ENCODE peak calls at places on chromosomes 1 and 21, in eight cellular contexts. P is endodermal cell, G is K562, R is heart left ventricle, K is cardiac muscle cell, W is ovary, F is HAP-1, O is PC-3. Q is an unnamed sample. For H3K36me3 and H3K4me1, the result is how much of the 10 kb centered on the place peaks cover.

GRCh38 chr1:192807221-192807967 is 1.4 kb upstream of the RGS2 start:
- DNase-seq in P (no peak), G (no peak), R (no peak), K (peak), W (no peak), F (no peak), O (peak), Q (no peak)

GRCh38 chr1:16042096-16042495 is 1.5 kb upstream of the CLCNKB start:
- DNase-seq in P (no peak), G (no peak), R (no peak), K (no peak), W (no peak), F (peak), O (no peak), Q (peak)

GRCh38 chr1:60621524-60621923 is 460.8 kb upstream of the NFIA start:
- DNase-seq in P (no peak), G (no peak), R (no peak), K (peak), W (no peak), F (no peak), O (no peak), Q (no peak)

GRCh38 chr1:57208903-57209302 is 215.0 kb downstream of the DAB1 start:
- DNase-seq in P (no peak), G (no peak), R (no peak), K (no peak), W (no peak), F (no peak), O (no peak), Q (no peak)

GRCh38 chr1:18681423-18681835 is 50.8 kb downstream of the PAX7 start:
- DNase-seq in P (no peak), G (peak), R (no peak), K (peak), W (no peak), F (peak), O (peak), Q (peak)

GRCh38 chr1:231748744-231749143 is 122.2 kb downstream of the DISC1 start:
- DNase-seq in P (no peak), G (no peak), R (no peak), K (peak), W (peak), F (no peak), O (peak), Q (no peak)

GRCh38 chr1:22969224-22969829 is 3.3 kb downstream of the LACTBL1 start:
- DNase-seq in P (peak), G (no peak), R (no peak), K (peak), W (no peak), F (no peak), O (peak), Q (no peak)

GRCh38 chr1:239898067-239898730 is 193.5 kb upstream of the FMN2 start:
- DNase-seq in P (peak), G (peak), R (peak), K (peak), W (peak), F (peak), O (peak), Q (peak)

GRCh38 chr1:155064109-155064812 is 721 bp downstream of the EFNA4 start:
- DNase-seq in P (peak), G (peak), R (no peak), K (no peak), W (peak), F (peak), O (no peak), Q (no peak)

GRCh38 chr1:170305777-170306299 is 160.1 kb downstream of the NTMT2 start:
- DNase-seq in P (no peak), G (no peak), R (no peak), K (no peak), W (no peak), F (no peak), O (no peak), Q (no peak)

GRCh38 chr1:90176530-90176929 is 181.6 kb downstream of the ZNF326 start:
- DNase-seq in P (no peak), G (no peak), R (no peak), K (peak), W (no peak), F (no peak), O (no peak), Q (no peak)

GRCh38 chr1:92486251-92487077 is at the start of gene GFI1:
- DNase-seq in P (peak), G (no peak), R (no peak), K (peak), W (no peak), F (peak), O (no peak), Q (peak)

GRCh38 chr21:45018131-45019075 is 56.0 kb upstream of the ADARB1 start:
- DNase-seq in P (no peak), G (no peak), R (peak), K (peak), W (peak), F (no peak), O (no peak), Q (no peak)

GRCh38 chr1:172180886-172181285 is 239.6 kb upstream of the C1orf105 start:
- DNase-seq in P (no peak), G (no peak), R (peak), K (peak), W (peak), F (no peak), O (no peak), Q (no peak)

GRCh38 chr1:40762144-40762923 is 21.3 kb upstream of the KCNQ4 start:
- DNase-seq in P (no peak), G (no peak), R (no peak), K (no peak), W (no peak), F (no peak), O (no peak), Q (no peak)

GRCh38 chr21:45179568-45180288 is 105.3 kb downstream of the ADARB1 start:
- DNase-seq in P (peak), G (no peak), R (no peak), K (no peak), W (no peak), F (no peak), O (no peak), Q (no peak)

GRCh38 chr1:213252026-213252425 is 201.0 kb downstream of the RPS6KC1 start:
- DNase-seq in P (no peak), G (no peak), R (no peak), K (no peak), W (no peak), F (peak), O (no peak), Q (no peak)

GRCh38 chr1:36737767-36738166 is 255.1 kb upstream of the CSF3R start:
- DNase-seq in P (peak), G (no peak), R (no peak), K (no peak), W (no peak), F (no peak), O (no peak), Q (no peak)

GRCh38 chr1:5571861-5572401 is 420.3 kb downstream of the NPHP4 start:
- DNase-seq in P (no peak), G (no peak), R (no peak), K (no peak), W (no peak), F (no peak), O (no peak), Q (no peak)

GRCh38 chr1:116273042-116273783 is 99.8 kb upstream of the ATP1A1 start:
- DNase-seq in P (no peak), G (no peak), R (peak), K (no peak), W (no peak), F (peak), O (no peak), Q (no peak)

GRCh38 chr1:27428316-27429028 is 36.0 kb downstream of the GPR3 start:
- DNase-seq in P (peak), G (peak), R (peak), K (peak), W (no peak), F (no peak), O (no peak), Q (no peak)

GRCh38 chr1:227891223-227891954 is 56.3 kb downstream of the WNT9A start:
- DNase-seq in P (peak), G (no peak), R (no peak), K (no peak), W (no peak), F (peak), O (peak), Q (no peak)

GRCh38 chr1:233897325-233898162 is 6.9 kb upstream of the SLC35F3 start:
- DNase-seq in P (no peak), G (no peak), R (no peak), K (no peak), W (no peak), F (no peak), O (peak), Q (no peak)

GRCh38 chr1:229001467-229001866 is 266.2 kb downstream of the RHOU start:
- DNase-seq in P (no peak), G (no peak), R (no peak), K (no peak), W (no peak), F (no peak), O (no peak), Q (no peak)

GRCh38 chr21:33261635-33262034 is 4.5 kb upstream of the IL10RB start:
- DNase-seq in P (no peak), G (no peak), R (no peak), K (peak), W (no peak), F (no peak), O (no peak), Q (no peak)

GRCh38 chr1:95653598-95653997 is 419.6 kb downstream of the RWDD3 start:
- DNase-seq in P (no peak), G (no peak), R (no peak), K (no peak), W (no peak), F (no peak), O (no peak), Q (no peak)

GRCh38 chr1:229093546-229094336 is 177.2 kb upstream of the RAB4A start:
- DNase-seq in P (peak), G (no peak), R (no peak), K (no peak), W (no peak), F (no peak), O (peak), Q (peak)

GRCh38 chr1:218397752-218398339 is 52.7 kb downstream of the TGFB2 start:
- DNase-seq in P (no peak), G (no peak), R (no peak), K (peak), W (no peak), F (no peak), O (peak), Q (peak)

GRCh38 chr1:181603735-181604410 is 120.6 kb downstream of the CACNA1E start:
- DNase-seq in P (no peak), G (no peak), R (no peak), K (no peak), W (no peak), F (no peak), O (no peak), Q (no peak)

GRCh38 chr1:68339505-68339904 is 107.2 kb upstream of the WLS start:
- DNase-seq in P (no peak), G (no peak), R (no peak), K (peak), W (no peak), F (no peak), O (peak), Q (no peak)

GRCh38 chr21:36548866-36549265 is 68.9 kb upstream of the CLDN14 start:
- DNase-seq in P (no peak), G (no peak), R (no peak), K (no peak), W (no peak), F (no peak), O (no peak), Q (no peak)

GRCh38 chr1:85200367-85200869 is 398 bp downstream of the SYDE2 start:
- DNase-seq in P (peak), G (peak), R (peak), K (no peak), W (peak), F (peak), O (no peak), Q (peak)

GRCh38 chr1:7444362-7444761 is 326.7 kb upstream of the VAMP3 start:
- DNase-seq in P (no peak), G (no peak), R (no peak), K (no peak), W (no peak), F (no peak), O (no peak), Q (no peak)

GRCh38 chr1:204587621-204588020 is 71.4 kb downstream of the MDM4 start:
- DNase-seq in P (no peak), G (no peak), R (no peak), K (no peak), W (no peak), F (no peak), O (no peak), Q (no peak)

GRCh38 chr1:88061106-88061829 is 622.8 kb upstream of the PKN2 start:
- DNase-seq in P (peak), G (peak), R (peak), K (peak), W (no peak), F (peak), O (peak), Q (peak)

GRCh38 chr1:230641900-230642262 is 400 bp upstream of the COG2 start:
- DNase-seq in P (no peak), G (no peak), R (peak), K (no peak), W (no peak), F (no peak), O (no peak), Q (no peak)

GRCh38 chr1:161133220-161133740 is 813 bp upstream of the DEDD start:
- DNase-seq in P (peak), G (peak), R (no peak), K (no peak), W (no peak), F (no peak), O (peak), Q (no peak)

GRCh38 chr1:228935855-228936727 is 200.8 kb downstream of the RHOU start:
- DNase-seq in P (no peak), G (no peak), R (no peak), K (no peak), W (no peak), F (no peak), O (no peak), Q (no peak)

GRCh38 chr1:151314137-151314875 is 12.9 kb downstream of the PI4KB start:
- DNase-seq in P (no peak), G (no peak), R (peak), K (peak), W (peak), F (no peak), O (peak), Q (peak)

GRCh38 chr1:17562375-17562774 is 22.9 kb downstream of the ARHGEF10L start:
- DNase-seq in P (no peak), G (no peak), R (no peak), K (no peak), W (no peak), F (no peak), O (no peak), Q (no peak)

GRCh38 chr1:17561561-17561985 is 22.1 kb downstream of the ARHGEF10L start:
- DNase-seq in P (peak), G (no peak), R (peak), K (peak), W (no peak), F (no peak), O (peak), Q (no peak)

GRCh38 chr1:17559618-17560419 is 20.3 kb downstream of the ARHGEF10L start:
- DNase-seq in P (peak), G (no peak), R (no peak), K (no peak), W (no peak), F (no peak), O (peak), Q (peak)

GRCh38 chr1:17558954-17559617 is 19.6 kb downstream of the ARHGEF10L start:
- DNase-seq in P (peak), G (no peak), R (no peak), K (no peak), W (no peak), F (no peak), O (peak), Q (no peak)

GRCh38 chr1:17561252-17561558 is 21.7 kb downstream of the ARHGEF10L start:
- DNase-seq in P (peak), G (no peak), R (no peak), K (no peak), W (no peak), F (no peak), O (no peak), Q (no peak)
- H3K4me3 ChIP-seq in P (no peak), G (no peak), R (no peak), K (no peak), W (no peak), F (no peak), O (no peak), Q (no peak)

DNA sequence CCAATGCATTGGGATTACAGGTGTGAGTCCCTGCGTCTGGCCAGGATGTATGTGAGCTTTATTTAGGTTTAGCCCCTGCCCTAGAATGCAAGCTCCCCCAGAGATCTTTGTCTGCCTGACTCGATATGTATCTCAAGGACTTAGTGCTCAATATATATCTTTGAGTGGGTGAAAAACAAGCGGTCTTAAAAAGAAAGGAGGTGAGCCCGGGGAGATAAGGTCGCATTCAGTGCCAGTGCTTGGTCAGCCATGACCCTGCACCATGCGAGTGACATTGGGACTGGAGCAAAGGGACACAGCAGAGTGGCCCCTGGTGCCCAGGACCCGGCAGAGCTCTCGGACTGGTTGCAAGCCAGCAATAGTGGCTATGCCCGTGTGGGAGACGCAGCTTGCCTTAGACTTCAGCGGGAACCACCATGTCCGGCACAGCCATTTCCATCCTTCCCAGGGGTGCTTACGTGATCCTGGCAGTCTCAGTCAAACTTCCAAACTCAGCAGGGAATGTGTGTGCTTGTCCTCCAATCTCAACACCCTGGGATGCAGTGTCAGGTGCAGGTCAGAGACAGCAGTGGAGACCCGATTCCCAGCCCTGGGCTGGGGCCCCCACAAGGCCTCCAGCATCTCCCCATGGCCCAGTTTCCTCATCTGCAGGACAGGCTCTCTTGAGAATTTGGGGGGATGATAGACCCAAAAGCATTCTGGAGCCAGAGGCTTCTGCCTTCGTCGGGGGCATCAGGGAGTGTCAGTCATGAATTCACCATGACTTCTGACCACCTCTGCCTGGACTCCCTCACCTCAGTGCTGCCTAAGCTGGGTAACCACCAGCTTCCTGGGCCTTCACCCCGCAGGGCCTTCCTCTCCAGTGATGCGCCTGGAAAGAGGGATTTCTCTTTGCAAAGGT is 1.8 kb downstream of the MX2 start:
- DNase-seq in P (peak), G (no peak), R (no peak), K (no peak), W (peak), F (no peak), O (no peak), Q (no peak)
- H3K36me3 ChIP-seq in P (under half), G (under half), R (under half), K (under half), W (under half), F (under half), O (under half), Q (under half)

GRCh38 chr1:167718926-167719691 is 2.7 kb upstream of the MPZL1 start:
- DNase-seq in P (peak), G (no peak), R (no peak), K (no peak), W (no peak), F (no peak), O (no peak), Q (peak)
- H3K4me1 ChIP-seq in P (under half), G (under half), R (under half), K (under half), W (under half), F (under half), O (under half), Q (half or more)

DNA sequence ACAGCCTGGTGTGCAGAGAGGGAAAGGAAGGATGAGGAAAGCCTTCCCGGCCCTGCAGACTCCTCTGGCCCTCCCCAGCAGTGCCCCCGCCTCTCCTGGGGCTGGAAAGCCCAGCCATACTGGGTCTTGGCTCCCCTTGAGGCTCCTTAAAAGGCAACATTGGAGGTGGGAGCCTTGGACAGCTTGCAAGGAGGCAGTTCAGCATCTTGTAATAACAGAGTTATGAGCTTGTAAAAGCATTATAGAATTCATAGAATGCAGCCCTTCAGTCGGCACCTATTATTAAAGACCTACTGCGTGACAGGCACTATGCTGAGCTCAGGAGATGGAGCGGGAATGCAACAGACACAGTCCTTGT is 4.2 kb downstream of the TINAGL1 start:
- DNase-seq in P (peak), G (no peak), R (peak), K (peak), W (peak), F (no peak), O (no peak), Q (no peak)
- H3K4me3 ChIP-seq in P (no peak), G (no peak), R (peak), K (no peak), W (peak), F (no peak), O (no peak), Q (no peak)

GRCh38 chr1:2399890-2400575 is 8.4 kb downstream of the RER1 start:
- DNase-seq in P (no peak), G (no peak), R (no peak), K (no peak), W (no peak), F (no peak), O (no peak), Q (no peak)
- H3K36me3 ChIP-seq in P (half or more), G (half or more), R (under half), K (half or more), W (under half), F (half or more), O (half or more), Q (under half)

GRCh38 chr1:182617075-182617429 is 12.9 kb upstream of the RGS16 start:
- DNase-seq in P (no peak), G (no peak), R (no peak), K (no peak), W (no peak), F (no peak), O (no peak), Q (no peak)

GRCh38 chr1:182616130-182617074 is 12.2 kb upstream of the RGS16 start:
- DNase-seq in P (peak), G (no peak), R (peak), K (peak), W (peak), F (peak), O (no peak), Q (no peak)

GRCh38 chr1:182614796-182615451 is 10.7 kb upstream of the RGS16 start:
- DNase-seq in P (peak), G (peak), R (peak), K (peak), W (peak), F (peak), O (peak), Q (peak)

GRCh38 chr1:182615468-182616129 is 11.4 kb upstream of the RGS16 start:
- DNase-seq in P (peak), G (no peak), R (peak), K (peak), W (peak), F (peak), O (no peak), Q (no peak)

GRCh38 chr1:182617734-182618288 is 13.6 kb upstream of the RGS16 start:
- DNase-seq in P (peak), G (no peak), R (no peak), K (peak), W (no peak), F (no peak), O (no peak), Q (no peak)
- H3K4me1 ChIP-seq in P (under half), G (under half), R (under half), K (under half), W (under half), F (under half), O (under half), Q (under half)

DNA sequence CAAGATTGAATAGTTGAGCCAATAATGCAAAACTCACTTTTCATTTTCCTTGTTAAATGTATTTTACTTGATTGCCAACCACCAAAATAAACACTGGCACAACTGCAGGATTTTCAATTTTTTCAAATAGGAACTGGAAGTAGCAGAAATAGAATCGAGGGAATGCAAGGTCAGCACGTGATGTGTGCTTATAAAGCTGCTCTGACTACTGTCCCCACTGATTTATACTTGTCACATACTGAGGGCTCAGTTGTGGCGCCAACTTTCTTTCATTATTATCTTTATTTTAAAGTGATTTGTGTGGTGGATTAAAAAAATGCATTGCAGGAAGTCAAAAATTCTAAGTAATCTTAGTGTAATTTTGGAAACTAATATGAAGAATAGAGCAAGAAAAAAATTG is 404.2 kb upstream of the ADAMTS5 start:
- DNase-seq in P (no peak), G (no peak), R (no peak), K (no peak), W (no peak), F (no peak), O (no peak), Q (no peak)
- H3K4me3 ChIP-seq in P (no peak), G (no peak), R (no peak), K (no peak), W (no peak), F (no peak), O (no peak), Q (no peak)